ENCODE peak calls at places on chromosome 13, in four cellular contexts. One of them, this sample, is unnamed.

GRCh38 chr13:42075517-42075916 is 27.1 kb downstream of the DGKH start:
- DNase-seq in RPMI8226: peak
- DNase-seq in T-cell: no peak
- DNase-seq in fibroblast of pulmonary artery: no peak
- DNase-seq in this sample: no peak

GRCh38 chr13:21504379-21504778 is 45.3 kb upstream of the ZDHHC20 start:
- DNase-seq in T-cell: no peak
- DNase-seq in fibroblast of pulmonary artery: no peak
- DNase-seq in RPMI8226: no peak
- DNase-seq in this sample: no peak

GRCh38 chr13:51341804-51342203 is 2.3 kb downstream of the SERPINE3 start:
- DNase-seq in fibroblast of pulmonary artery: no peak
- DNase-seq in T-cell: no peak
- DNase-seq in RPMI8226: no peak
- DNase-seq in this sample: no peak

GRCh38 chr13:110883539-110883938 is 31.3 kb downstream of the ANKRD10 start:
- DNase-seq in fibroblast of pulmonary artery: no peak
- DNase-seq in T-cell: no peak
- DNase-seq in RPMI8226: no peak
- DNase-seq in this sample: no peak

GRCh38 chr13:102940143-102940542 is 94.3 kb downstream of the ERCC5 start:
- DNase-seq in RPMI8226: no peak
- DNase-seq in T-cell: no peak
- DNase-seq in fibroblast of pulmonary artery: no peak
- DNase-seq in this sample: no peak

GRCh38 chr13:101623469-101624209 is 171.2 kb downstream of the ITGBL1 start:
- DNase-seq in fibroblast of pulmonary artery: no peak
- DNase-seq in T-cell: no peak
- DNase-seq in RPMI8226: no peak
- DNase-seq in this sample: no peak

GRCh38 chr13:39566216-39566869 is 36.6 kb downstream of the LHFPL6 start:
- DNase-seq in RPMI8226: no peak
- DNase-seq in fibroblast of pulmonary artery: no peak
- DNase-seq in T-cell: no peak
- DNase-seq in this sample: no peak

GRCh38 chr13:23639672-23640275 is 69.6 kb downstream of the TNFRSF19 start:
- DNase-seq in RPMI8226: no peak
- DNase-seq in T-cell: no peak
- DNase-seq in fibroblast of pulmonary artery: no peak
- DNase-seq in this sample: no peak

GRCh38 chr13:32031815-32032345 is 306 bp downstream of the FRY start:
- DNase-seq in T-cell: no peak
- DNase-seq in fibroblast of pulmonary artery: no peak
- DNase-seq in RPMI8226: no peak
- DNase-seq in this sample: peak

GRCh38 chr13:39607876-39608275 is 4.9 kb upstream of the LHFPL6 start:
- DNase-seq in fibroblast of pulmonary artery: no peak
- DNase-seq in T-cell: no peak
- DNase-seq in RPMI8226: no peak
- DNase-seq in this sample: no peak

GRCh38 chr13:110425444-110425780 is 118.3 kb downstream of the COL4A2 start:
- DNase-seq in T-cell: no peak
- DNase-seq in fibroblast of pulmonary artery: no peak
- DNase-seq in RPMI8226: no peak
- DNase-seq in this sample: no peak

GRCh38 chr13:76683168-76683567 is 203.0 kb downstream of the KCTD12 start:
- DNase-seq in RPMI8226: no peak
- DNase-seq in T-cell: no peak
- DNase-seq in fibroblast of pulmonary artery: no peak
- DNase-seq in this sample: no peak

GRCh38 chr13:36839981-36840380 is 21.0 kb downstream of the RFXAP start:
- DNase-seq in fibroblast of pulmonary artery: no peak
- DNase-seq in RPMI8226: no peak
- DNase-seq in T-cell: no peak
- DNase-seq in this sample: no peak

GRCh38 chr13:97328222-97328790 is 105.7 kb upstream of the RAP2A start:
- DNase-seq in RPMI8226: no peak
- DNase-seq in T-cell: no peak
- DNase-seq in fibroblast of pulmonary artery: peak
- DNase-seq in this sample: no peak

GRCh38 chr13:33125821-33126570 is 109.8 kb downstream of the KL start:
- DNase-seq in fibroblast of pulmonary artery: peak
- DNase-seq in RPMI8226: no peak
- DNase-seq in T-cell: no peak
- DNase-seq in this sample: peak

GRCh38 chr13:46598820-46599180 is 45.8 kb downstream of the LRCH1 start:
- DNase-seq in RPMI8226: no peak
- DNase-seq in T-cell: no peak
- DNase-seq in fibroblast of pulmonary artery: no peak
- DNase-seq in this sample: no peak

GRCh38 chr13:45817833-45818232 is 33.7 kb downstream of the SIAH3 start:
- DNase-seq in T-cell: no peak
- DNase-seq in RPMI8226: no peak
- DNase-seq in fibroblast of pulmonary artery: peak
- DNase-seq in this sample: no peak

This sample was measured in osteoblast.